ENCODE peak calls at places on chromosomes 7 and 10, in six cellular contexts. N is fibroblast of lung, A is astrocyte of the spinal cord, S is left ventricle myocardium inferior, X is uterus, U is fibroblast of pulmonary artery. R is an unnamed sample.

GRCh38 chr10:16848562-16849154 is 31.4 kb upstream of the RSU1 start:
- DNase-seq in A (no peak), S (no peak), U (peak), X (no peak), N (no peak), R (no peak)

GRCh38 chr7:116545411-116545993 is 20.7 kb downstream of the CAV1 start:
- DNase-seq in X (no peak), A (no peak), U (no peak), S (no peak), N (no peak), R (no peak)

GRCh38 chr7:19747740-19748339 is 25.6 kb downstream of the TMEM196 start:
- DNase-seq in A (peak), U (peak), N (peak), X (no peak), S (no peak), R (peak)

GRCh38 chr7:32890553-32891045 is 961 bp downstream of the KBTBD2 start:
- DNase-seq in N (peak), X (no peak), U (peak), S (no peak), A (peak), R (peak)

GRCh38 chr10:51007781-51008180 is 66.5 kb upstream of the PRKG1 start:
- DNase-seq in N (peak), A (no peak), U (peak), S (no peak), X (no peak), R (no peak)

GRCh38 chr7:15461576-15461975 is 100.2 kb downstream of the AGMO start:
- DNase-seq in U (peak), X (no peak), S (no peak), N (peak), A (peak), R (no peak)

GRCh38 chr10:111076682-111077661 is at the start of gene ADRA2A:
- DNase-seq in A (peak), N (peak), X (peak), S (peak), U (peak), R (peak)

GRCh38 chr7:108226723-108227359 is 96.7 kb upstream of the LAMB4 start:
- DNase-seq in U (no peak), S (no peak), A (no peak), X (no peak), N (no peak), R (no peak)

GRCh38 chr7:157941210-157941609 is 604.4 kb downstream of the DNAJB6 start:
- DNase-seq in U (no peak), N (no peak), X (no peak), A (no peak), S (no peak), R (no peak)

GRCh38 chr10:113897693-113898618 is 43.5 kb downstream of the NHLRC2 start:
- DNase-seq in N (no peak), X (no peak), S (peak), A (no peak), U (no peak), R (peak)

GRCh38 chr10:93079663-93080349 is 6.1 kb downstream of the CYP26A1 start:
- DNase-seq in N (no peak), X (no peak), S (no peak), A (no peak), U (no peak), R (no peak)

GRCh38 chr7:10212664-10213063 is 761.0 kb upstream of the PHF14 start:
- DNase-seq in U (no peak), S (no peak), X (no peak), A (no peak), N (no peak), R (no peak)

GRCh38 chr10:24428410-24428782 is 219.5 kb downstream of the KIAA1217 start:
- DNase-seq in A (peak), X (no peak), S (no peak), N (peak), U (peak), R (no peak)

GRCh38 chr10:111086602-111087001 is 9.8 kb downstream of the ADRA2A start:
- DNase-seq in N (no peak), A (no peak), U (no peak), X (no peak), S (no peak), R (no peak)

DNA sequence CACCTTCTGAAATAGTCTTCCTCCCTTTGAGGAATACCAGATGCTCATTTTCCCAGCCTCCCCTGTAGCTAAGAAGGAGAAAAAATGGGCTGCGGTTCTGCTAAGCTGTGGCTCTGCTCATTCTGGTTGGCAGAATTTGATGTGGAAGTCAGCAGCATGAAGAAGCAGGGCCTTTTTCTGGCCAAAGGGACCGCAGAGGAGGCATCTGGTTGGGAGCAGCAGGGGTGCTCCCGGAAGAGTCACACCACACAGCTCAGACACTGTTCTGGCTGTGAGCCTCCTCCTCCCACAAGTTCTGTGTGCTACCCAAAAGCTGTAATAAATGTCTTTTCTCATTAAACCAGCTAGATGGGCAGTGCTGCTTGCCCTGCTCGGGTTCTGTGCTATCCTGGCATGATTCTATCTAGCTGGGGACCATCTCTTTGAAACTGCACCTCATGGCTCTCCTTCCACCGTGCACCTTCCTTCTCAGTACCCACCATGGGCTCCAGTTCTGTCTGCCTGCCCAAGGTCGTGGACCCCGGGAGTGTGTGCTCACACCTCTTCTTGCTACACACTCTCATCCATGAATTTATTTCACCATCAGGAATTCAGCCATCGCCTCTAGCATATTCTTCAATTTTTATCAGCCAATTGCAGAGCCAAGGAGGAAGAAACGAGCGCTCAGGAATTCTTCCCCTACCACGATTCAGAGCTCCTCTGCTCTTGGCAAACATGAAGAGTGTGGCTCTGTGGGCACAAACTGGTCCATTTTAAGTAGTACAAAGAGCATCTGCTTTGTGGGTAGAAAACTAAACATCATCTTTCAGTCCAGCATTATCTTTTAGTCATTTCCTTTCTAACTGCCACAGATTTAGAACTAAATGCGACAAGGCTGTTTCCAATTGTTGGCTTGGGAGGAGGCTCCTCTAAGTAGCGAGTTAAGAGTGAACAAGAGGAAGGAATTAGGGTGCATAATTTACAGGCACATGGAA is 76.9 kb downstream of the FAM171A1 start:
- DNase-seq in S (no peak), N (no peak), U (peak), X (no peak), A (peak), R (no peak)
- H3K4me3 ChIP-seq in S (no peak), N (no peak), U (no peak), X (no peak), A (no peak), R (no peak)

GRCh38 chr7:42597296-42597695 is 314.6 kb downstream of the C7orf25 start:
- DNase-seq in U (no peak), S (no peak), X (no peak), A (no peak), N (no peak), R (no peak)
- H3K4me3 ChIP-seq in U (no peak), S (no peak), X (no peak), A (no peak), N (no peak), R (no peak)

GRCh38 chr7:137695494-137695893 is 151.3 kb downstream of the DGKI start:
- DNase-seq in A (no peak), S (no peak), N (no peak), X (no peak), U (no peak), R (no peak)
- H3K4me3 ChIP-seq in A (no peak), S (no peak), N (no peak), X (no peak), U (no peak), R (no peak)

GRCh38 chr10:130109796-130110235 is 814 bp downstream of the C10orf143 start:
- DNase-seq in A (peak), N (peak), S (peak), X (peak), U (peak), R (peak)

GRCh38 chr10:130110236-130111114 is at the start of gene C10orf143:
- DNase-seq in A (peak), S (peak), U (peak), X (peak), N (peak), R (peak)

GRCh38 chr10:130111115-130111847 is 651 bp upstream of the C10orf143 start:
- DNase-seq in S (peak), N (peak), U (peak), A (peak), X (peak), R (peak)

GRCh38 chr10:130108934-130109604 is 1.6 kb downstream of the C10orf143 start:
- DNase-seq in X (no peak), S (no peak), U (no peak), A (no peak), N (no peak), R (no peak)

DNA sequence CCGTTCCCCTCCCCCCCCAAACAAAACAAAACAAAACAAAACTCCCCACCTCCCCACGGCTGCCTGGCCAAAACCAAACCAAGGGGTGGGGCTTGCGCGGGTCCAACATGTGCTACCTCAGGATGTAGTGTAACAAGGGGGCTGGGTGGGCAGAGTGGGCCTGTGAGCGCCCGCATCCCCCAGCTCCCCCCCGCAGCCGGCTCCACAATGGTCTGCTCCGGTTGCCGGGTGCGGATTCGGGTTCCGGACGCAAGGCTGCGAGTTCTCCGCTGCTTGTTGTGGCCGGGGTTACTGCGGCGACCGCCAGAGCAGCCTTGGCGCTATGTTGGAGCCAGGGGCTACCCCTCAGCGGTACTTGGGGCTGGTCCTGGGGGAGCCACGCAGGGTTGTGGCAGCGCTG is 4.9 kb downstream of the C10orf143 start:
- DNase-seq in X (no peak), S (no peak), A (no peak), N (no peak), U (no peak), R (no peak)
- H3K4me3 ChIP-seq in X (no peak), S (no peak), A (no peak), N (no peak), U (no peak), R (no peak)

GRCh38 chr10:94936721-94937120 is 1.7 kb upstream of the CYP2C9 start:
- DNase-seq in N (no peak), X (no peak), S (no peak), U (no peak), A (no peak), R (peak)

GRCh38 chr10:94938383-94938782 is at the start of gene CYP2C9:
- DNase-seq in A (no peak), U (no peak), N (no peak), S (no peak), X (no peak), R (peak)
- H3K4me3 ChIP-seq in A (no peak), U (no peak), N (no peak), S (no peak), X (no peak), R (no peak)

R was measured in small intestine.